ENCODE peak calls at places on chromosomes 16 and 17, in seven cellular contexts. I is NCI-H1105; F is HFF-Myc; E is Right ventricle myocardium superior; M is stimulated activated CD4-positive, alpha-beta T cell treated with anti-CD3 and anti-CD28 coated beads, TNF-alpha, amount 100 ng/mL, for 24 hours; Q is C1 segment of cervical spinal cord; T is stimulated activated CD8-positive, alpha-beta memory T cell treated with anti-CD3 and anti-CD28 coated beads, Interleukin-7, amount 100 ng/mL, for 4 hours. J is an unnamed sample.

GRCh38 chr16:64478258-64478906 is 643.5 kb downstream of the CDH11 start:
- DNase-seq in I (peak), F (peak), E (no peak), M (no peak), Q (no peak), T (no peak), J (no peak)

GRCh38 chr17:21679256-21680146 is 12.8 kb upstream of the KCNJ18 start:
- DNase-seq in I (no peak), F (no peak), E (no peak), M (no peak), Q (no peak), T (no peak), J (no peak)

GRCh38 chr16:83720981-83721380 is 86.8 kb upstream of the HSBP1 start:
- DNase-seq in I (no peak), F (no peak), E (no peak), M (no peak), Q (no peak), T (no peak), J (no peak)

GRCh38 chr17:45794840-45795239 is 10.7 kb downstream of the CRHR1 start:
- DNase-seq in I (no peak), F (no peak), E (no peak), M (no peak), Q (no peak), T (no peak), J (no peak)

GRCh38 chr16:4936181-4936990 is 562 bp downstream of the PPL start:
- DNase-seq in I (peak), F (no peak), E (no peak), M (no peak), Q (no peak), T (no peak), J (no peak)

GRCh38 chr16:89146211-89147005 is 25.1 kb upstream of the CDH15 start:
- DNase-seq in I (no peak), F (no peak), E (no peak), M (no peak), Q (no peak), T (no peak), J (no peak)

GRCh38 chr17:38333635-38334295 is 10.0 kb downstream of the GPR179 start:
- DNase-seq in I (peak), F (no peak), E (no peak), M (peak), Q (no peak), T (no peak), J (peak)

GRCh38 chr16:26453215-26453614 is 613.5 kb upstream of the C16orf82 start:
- DNase-seq in I (no peak), F (no peak), E (no peak), M (no peak), Q (no peak), T (no peak), J (no peak)

GRCh38 chr16:7513429-7513828 is 180.8 kb downstream of the RBFOX1 start:
- DNase-seq in I (no peak), F (no peak), E (no peak), M (no peak), Q (no peak), T (no peak), J (no peak)

GRCh38 chr17:1762906-1763829 is 1.3 kb downstream of the SERPINF1 start:
- DNase-seq in I (no peak), F (peak), E (peak), M (no peak), Q (no peak), T (no peak), J (no peak)

GRCh38 chr17:76447931-76448652 is 4.9 kb downstream of the UBE2O start:
- DNase-seq in I (no peak), F (no peak), E (no peak), M (no peak), Q (no peak), T (no peak), J (no peak)

GRCh38 chr16:1510272-1510671 is 17.1 kb downstream of the TELO2 start:
- DNase-seq in I (no peak), F (no peak), E (no peak), M (no peak), Q (no peak), T (no peak), J (no peak)

GRCh38 chr17:82915010-82915696 is 75.3 kb upstream of the ZNF750 start:
- DNase-seq in I (no peak), F (no peak), E (no peak), M (no peak), Q (no peak), T (no peak), J (no peak)

GRCh38 chr17:47611372-47612350 is 38.1 kb upstream of the KPNB1 start:
- DNase-seq in I (no peak), F (no peak), E (no peak), M (no peak), Q (no peak), T (no peak), J (no peak)

GRCh38 chr17:71432378-71433315 is 688.2 kb upstream of the SOX9 start:
- DNase-seq in I (no peak), F (no peak), E (no peak), M (no peak), Q (no peak), T (no peak), J (no peak)

GRCh38 chr17:11768981-11769380 is 170.7 kb downstream of the DNAH9 start:
- DNase-seq in I (no peak), F (no peak), E (no peak), M (no peak), Q (no peak), T (no peak), J (no peak)

GRCh38 chr16:52624891-52625290 is 77.9 kb upstream of the TOX3 start:
- DNase-seq in I (no peak), F (no peak), E (no peak), M (no peak), Q (no peak), T (no peak), J (no peak)

GRCh38 chr16:28068976-28069375 is 5.5 kb upstream of the GSG1L start:
- DNase-seq in I (no peak), F (no peak), E (no peak), M (no peak), Q (no peak), T (no peak), J (no peak)

GRCh38 chr17:81537343-81537855 is 9.2 kb downstream of the FSCN2 start:
- DNase-seq in I (peak), F (no peak), E (no peak), M (peak), Q (no peak), T (no peak), J (no peak)

GRCh38 chr17:56313201-56313600 is 159.9 kb downstream of the ANKFN1 start:
- DNase-seq in I (no peak), F (no peak), E (no peak), M (no peak), Q (no peak), T (no peak), J (no peak)

GRCh38 chr17:47895254-47895855 is 681 bp upstream of the SP2 start:
- DNase-seq in I (no peak), F (no peak), E (peak), M (peak), Q (no peak), T (no peak), J (no peak)